ENCODE peak calls at places on chromosomes 13 and 19, in five cellular contexts. One of them, this sample, is unnamed.

GRCh38 chr19:41945135-41945766 is 13.9 kb downstream of the RABAC1 start:
- DNase-seq in uterus: no peak
- DNase-seq in left ventricle myocardium inferior: no peak
- DNase-seq in mammary epithelial cell: no peak
- DNase-seq in suprapubic skin: no peak
- DNase-seq in this sample: no peak

GRCh38 chr13:114339779-114340534 is 25.7 kb downstream of the CHAMP1 start:
- DNase-seq in left ventricle myocardium inferior: peak; percentile 18
- DNase-seq in suprapubic skin: no peak
- DNase-seq in uterus: no peak
- DNase-seq in mammary epithelial cell: peak; percentile 33
- DNase-seq in this sample: no peak

GRCh38 chr13:109651854-109652253 is 134.5 kb downstream of the IRS2 start:
- DNase-seq in mammary epithelial cell: no peak
- DNase-seq in uterus: no peak
- DNase-seq in suprapubic skin: no peak
- DNase-seq in left ventricle myocardium inferior: no peak
- DNase-seq in this sample: no peak

GRCh38 chr13:73142091-73142490 is 83.3 kb downstream of the KLF5 start:
- DNase-seq in uterus: no peak
- DNase-seq in left ventricle myocardium inferior: no peak
- DNase-seq in suprapubic skin: no peak
- DNase-seq in mammary epithelial cell: no peak
- DNase-seq in this sample: no peak

GRCh38 chr13:98143601-98144500 is 957 bp downstream of the FARP1 start:
- DNase-seq in uterus: peak; percentile 40
- DNase-seq in suprapubic skin: no peak
- DNase-seq in mammary epithelial cell: peak; percentile 44
- DNase-seq in left ventricle myocardium inferior: peak; percentile 20
- DNase-seq in this sample: peak; percentile 77

GRCh38 chr19:32318884-32319520 is 26.4 kb upstream of the ZNF507 start:
- DNase-seq in uterus: no peak
- DNase-seq in left ventricle myocardium inferior: no peak
- DNase-seq in suprapubic skin: no peak
- DNase-seq in mammary epithelial cell: no peak
- DNase-seq in this sample: peak; percentile 78

GRCh38 chr13:67023088-67023893 is 206.8 kb downstream of the PCDH9 start:
- DNase-seq in uterus: no peak
- DNase-seq in suprapubic skin: no peak
- DNase-seq in mammary epithelial cell: peak; percentile 77
- DNase-seq in left ventricle myocardium inferior: no peak
- DNase-seq in this sample: no peak

GRCh38 chr13:112184851-112185371 is 118.0 kb downstream of the SOX1 start:
- DNase-seq in uterus: no peak
- DNase-seq in mammary epithelial cell: no peak
- DNase-seq in left ventricle myocardium inferior: no peak
- DNase-seq in suprapubic skin: peak; percentile 66
- DNase-seq in this sample: no peak

GRCh38 chr19:2524840-2525723 is 49.2 kb downstream of the GADD45B start:
- DNase-seq in uterus: no peak
- DNase-seq in suprapubic skin: no peak
- DNase-seq in left ventricle myocardium inferior: peak; percentile 42
- DNase-seq in mammary epithelial cell: peak; percentile 72
- DNase-seq in this sample: peak; percentile 77

GRCh38 chr13:25406377-25406776 is 34.6 kb downstream of the ATP8A2 start:
- DNase-seq in suprapubic skin: no peak
- DNase-seq in mammary epithelial cell: peak; percentile 8
- DNase-seq in left ventricle myocardium inferior: no peak
- DNase-seq in uterus: no peak
- DNase-seq in this sample: peak; percentile 45

GRCh38 chr19:2578391-2578826 is 102.5 kb downstream of the GADD45B start:
- DNase-seq in suprapubic skin: peak; percentile 76
- DNase-seq in left ventricle myocardium inferior: peak; percentile 38
- DNase-seq in mammary epithelial cell: peak; percentile 24
- DNase-seq in uterus: no peak
- DNase-seq in this sample: peak; percentile 71

GRCh38 chr13:33154911-33155310 is 130.6 kb downstream of the STARD13 start:
- DNase-seq in mammary epithelial cell: no peak
- DNase-seq in left ventricle myocardium inferior: no peak
- DNase-seq in uterus: no peak
- DNase-seq in suprapubic skin: no peak
- DNase-seq in this sample: no peak

GRCh38 chr13:100633461-100633860 is 41.1 kb downstream of the TMTC4 start:
- DNase-seq in mammary epithelial cell: peak; percentile 74
- DNase-seq in suprapubic skin: no peak
- DNase-seq in uterus: no peak
- DNase-seq in left ventricle myocardium inferior: no peak
- DNase-seq in this sample: no peak

GRCh38 chr19:10625003-10625761 is at the start of gene SLC44A2:
- DNase-seq in suprapubic skin: peak; percentile 82
- DNase-seq in mammary epithelial cell: peak; percentile 77
- DNase-seq in uterus: peak; percentile 60
- DNase-seq in left ventricle myocardium inferior: peak; percentile 86
- DNase-seq in this sample: peak; percentile 99

GRCh38 chr13:43878897-43879322 is 630 bp downstream of the CCDC122 start:
- DNase-seq in suprapubic skin: peak; percentile 90
- DNase-seq in mammary epithelial cell: peak; percentile 59
- DNase-seq in left ventricle myocardium inferior: peak; percentile 76
- DNase-seq in uterus: peak; percentile 63
- DNase-seq in this sample: no peak

GRCh38 chr13:44818428-44818827 is 170.8 kb downstream of the NUFIP1 start:
- DNase-seq in suprapubic skin: no peak
- DNase-seq in uterus: no peak
- DNase-seq in mammary epithelial cell: peak; percentile 16
- DNase-seq in left ventricle myocardium inferior: no peak
- DNase-seq in this sample: peak; percentile 64

GRCh38 chr19:4456566-4456842 is 1.1 kb downstream of the UBXN6 start:
- DNase-seq in left ventricle myocardium inferior: no peak
- DNase-seq in uterus: no peak
- DNase-seq in suprapubic skin: no peak
- DNase-seq in mammary epithelial cell: peak; percentile 54
- DNase-seq in this sample: no peak

GRCh38 chr19:8688930-8689329 is 9.7 kb downstream of the ACTL9 start:
- DNase-seq in mammary epithelial cell: no peak
- DNase-seq in left ventricle myocardium inferior: no peak
- DNase-seq in uterus: no peak
- DNase-seq in suprapubic skin: no peak
- DNase-seq in this sample: no peak

GRCh38 chr19:18870531-18871172 is 25.3 kb downstream of the CERS1 start:
- DNase-seq in mammary epithelial cell: no peak
- DNase-seq in left ventricle myocardium inferior: no peak
- DNase-seq in uterus: no peak
- DNase-seq in suprapubic skin: no peak
- DNase-seq in this sample: no peak

GRCh38 chr13:73462241-73462640 is 403.4 kb downstream of the KLF5 start:
- DNase-seq in suprapubic skin: no peak
- DNase-seq in mammary epithelial cell: no peak
- DNase-seq in uterus: no peak
- DNase-seq in left ventricle myocardium inferior: no peak
- DNase-seq in this sample: no peak

GRCh38 chr19:13094771-13095392 is 7.8 kb downstream of the LYL1 start:
- DNase-seq in left ventricle myocardium inferior: no peak
- DNase-seq in suprapubic skin: no peak
- DNase-seq in mammary epithelial cell: no peak
- DNase-seq in uterus: no peak
- DNase-seq in this sample: peak; percentile 94

GRCh38 chr19:13097331-13098258 is 5.1 kb downstream of the LYL1 start:
- DNase-seq in uterus: peak; percentile 74
- DNase-seq in left ventricle myocardium inferior: no peak
- DNase-seq in mammary epithelial cell: no peak
- DNase-seq in suprapubic skin: no peak
- DNase-seq in this sample: peak; percentile 81

GRCh38 chr19:13095393-13095784 is 7.3 kb downstream of the LYL1 start:
- DNase-seq in uterus: no peak
- DNase-seq in mammary epithelial cell: no peak
- DNase-seq in suprapubic skin: no peak
- DNase-seq in left ventricle myocardium inferior: no peak
- DNase-seq in this sample: peak; percentile 92

GRCh38 chr19:13096968-13097330 is 5.7 kb downstream of the LYL1 start:
- DNase-seq in left ventricle myocardium inferior: no peak
- DNase-seq in mammary epithelial cell: no peak
- DNase-seq in suprapubic skin: no peak
- DNase-seq in uterus: peak; percentile 40
- DNase-seq in this sample: no peak

GRCh38 chr19:13095934-13096890 is 6.4 kb downstream of the LYL1 start:
- DNase-seq in mammary epithelial cell: no peak
- DNase-seq in suprapubic skin: no peak
- DNase-seq in uterus: peak; percentile 59
- DNase-seq in left ventricle myocardium inferior: no peak
- DNase-seq in this sample: peak; percentile 96
- H3K4me3 ChIP-seq in mammary epithelial cell: no peak overlapping the region
- H3K4me3 ChIP-seq in suprapubic skin: peak overlapping the region; percentile 53
- H3K4me3 ChIP-seq in uterus: no peak overlapping the region
- H3K4me3 ChIP-seq in left ventricle myocardium inferior: peak overlapping the region; percentile 70
- H3K4me3 ChIP-seq in this sample: peak overlapping the region; percentile 50

DNA sequence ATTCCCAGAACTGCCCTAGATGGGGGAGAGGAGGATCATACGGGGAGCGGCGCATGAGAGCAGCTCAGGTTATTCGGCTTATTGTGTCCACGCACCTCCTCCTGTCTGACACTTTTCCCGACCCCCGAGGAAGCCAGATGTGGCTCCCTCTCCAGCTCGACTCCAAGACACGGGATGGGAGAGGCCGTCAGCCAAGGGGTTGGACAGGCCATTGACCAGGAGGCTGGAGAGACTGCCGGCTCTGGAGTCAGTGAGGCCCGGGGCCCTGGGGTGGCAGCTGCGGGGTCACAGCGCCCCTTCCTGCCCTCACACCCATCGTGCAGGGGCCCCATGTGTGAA is 2.9 kb downstream of the DMKN start:
- DNase-seq in mammary epithelial cell: no peak
- DNase-seq in suprapubic skin: no peak
- DNase-seq in uterus: no peak
- DNase-seq in left ventricle myocardium inferior: no peak
- DNase-seq in this sample: no peak
- H3K27me3 ChIP-seq in mammary epithelial cell: no peaks in the 10 kb centered on the region
- H3K27me3 ChIP-seq in suprapubic skin: peaks cover 37% of the 10 kb centered on the region
- H3K27me3 ChIP-seq in uterus: no peaks in the 10 kb centered on the region
- H3K27me3 ChIP-seq in left ventricle myocardium inferior: peaks cover 93% of the 10 kb centered on the region
- H3K27me3 ChIP-seq in this sample: peaks cover 4% of the 10 kb centered on the region

GRCh38 chr19:58212336-58213074 is 16.2 kb upstream of the ZNF544 start:
- DNase-seq in left ventricle myocardium inferior: no peak
- DNase-seq in suprapubic skin: no peak
- DNase-seq in uterus: no peak
- DNase-seq in mammary epithelial cell: no peak
- DNase-seq in this sample: no peak
- H3K4me3 ChIP-seq in left ventricle myocardium inferior: no peak overlapping the region
- H3K4me3 ChIP-seq in suprapubic skin: no peak overlapping the region
- H3K4me3 ChIP-seq in uterus: no peak overlapping the region
- H3K4me3 ChIP-seq in mammary epithelial cell: no peak overlapping the region
- H3K4me3 ChIP-seq in this sample: no peak overlapping the region

DNA sequence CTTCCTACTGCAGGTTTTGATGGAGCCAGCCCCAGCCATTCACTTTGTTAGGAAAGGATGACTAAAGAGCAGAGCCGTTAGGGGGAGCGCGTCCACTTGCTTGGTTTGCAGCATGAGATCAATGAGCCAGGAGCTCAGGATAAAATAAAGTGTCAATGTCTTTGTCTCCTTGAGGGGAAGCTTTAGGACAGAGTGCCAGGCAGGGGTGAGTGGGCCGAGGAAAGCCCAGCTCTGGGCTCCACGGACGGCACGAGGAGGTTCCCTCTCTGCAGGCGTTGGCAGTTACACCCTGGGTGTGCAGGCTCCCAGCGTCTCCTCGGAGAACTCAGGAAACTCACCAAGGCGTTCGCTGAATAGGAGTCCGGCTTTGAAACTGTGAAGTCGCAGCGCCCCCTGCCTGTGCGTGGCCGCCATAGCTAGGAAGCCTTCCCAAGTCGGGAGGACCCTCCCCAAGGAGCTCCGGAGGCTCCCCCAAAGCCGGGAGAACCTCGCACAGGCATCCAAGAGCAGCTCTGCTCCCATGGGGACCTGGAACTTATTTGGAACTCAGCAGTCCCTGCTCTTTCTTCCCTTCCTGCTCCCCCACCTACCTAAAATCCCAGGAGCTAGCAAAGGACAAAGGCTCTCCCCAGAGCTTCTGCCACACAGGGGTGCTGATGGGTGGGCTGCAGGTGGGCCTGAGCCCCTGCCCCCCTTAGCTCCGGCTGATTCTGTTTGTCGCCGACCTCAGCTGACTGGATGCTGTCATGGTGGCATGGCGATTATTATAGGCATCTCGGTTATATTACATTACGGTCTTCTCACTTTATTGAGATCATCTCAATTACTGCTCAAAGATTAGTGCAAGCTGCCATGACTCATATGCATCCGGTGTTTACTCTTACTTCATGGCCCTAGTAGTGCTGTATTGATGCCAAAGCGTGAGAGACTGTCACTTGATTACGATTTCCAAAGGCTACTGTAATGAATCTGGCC is 34.4 kb downstream of the GSX1 start:
- DNase-seq in suprapubic skin: peak; percentile 89
- DNase-seq in mammary epithelial cell: peak; percentile 75
- DNase-seq in left ventricle myocardium inferior: peak; percentile 76
- DNase-seq in uterus: peak; percentile 62
- DNase-seq in this sample: peak; percentile 94
- H3K27me3 ChIP-seq in suprapubic skin: peaks cover 70% of the 10 kb centered on the region
- H3K27me3 ChIP-seq in mammary epithelial cell: peaks cover 10% of the 10 kb centered on the region
- H3K27me3 ChIP-seq in left ventricle myocardium inferior: peaks cover 96% of the 10 kb centered on the region
- H3K27me3 ChIP-seq in uterus: no peaks in the 10 kb centered on the region
- H3K27me3 ChIP-seq in this sample: peaks cover 86% of the 10 kb centered on the region

GRCh38 chr13:51230473-51231105 is 8.4 kb downstream of the FAM124A start:
- DNase-seq in suprapubic skin: no peak
- DNase-seq in mammary epithelial cell: no peak
- DNase-seq in uterus: peak; percentile 86
- DNase-seq in left ventricle myocardium inferior: peak; percentile 65
- DNase-seq in this sample: peak; percentile 36
- H3K4me3 ChIP-seq in suprapubic skin: peak overlapping the region; percentile 21
- H3K4me3 ChIP-seq in mammary epithelial cell: no peak overlapping the region
- H3K4me3 ChIP-seq in uterus: no peak overlapping the region
- H3K4me3 ChIP-seq in left ventricle myocardium inferior: peak overlapping the region; percentile 48
- H3K4me3 ChIP-seq in this sample: no peak overlapping the region

GRCh38 chr13:21672811-21673591 is 2.1 kb downstream of the FGF9 start:
- DNase-seq in mammary epithelial cell: no peak
- DNase-seq in left ventricle myocardium inferior: no peak
- DNase-seq in suprapubic skin: no peak
- DNase-seq in uterus: no peak
- DNase-seq in this sample: no peak
- H3K27me3 ChIP-seq in mammary epithelial cell: peaks cover 25% of the 10 kb centered on the region
- H3K27me3 ChIP-seq in left ventricle myocardium inferior: peaks cover 80% of the 10 kb centered on the region
- H3K27me3 ChIP-seq in suprapubic skin: peaks cover 81% of the 10 kb centered on the region
- H3K27me3 ChIP-seq in uterus: no peaks in the 10 kb centered on the region
- H3K27me3 ChIP-seq in this sample: peaks cover 85% of the 10 kb centered on the region

DNA sequence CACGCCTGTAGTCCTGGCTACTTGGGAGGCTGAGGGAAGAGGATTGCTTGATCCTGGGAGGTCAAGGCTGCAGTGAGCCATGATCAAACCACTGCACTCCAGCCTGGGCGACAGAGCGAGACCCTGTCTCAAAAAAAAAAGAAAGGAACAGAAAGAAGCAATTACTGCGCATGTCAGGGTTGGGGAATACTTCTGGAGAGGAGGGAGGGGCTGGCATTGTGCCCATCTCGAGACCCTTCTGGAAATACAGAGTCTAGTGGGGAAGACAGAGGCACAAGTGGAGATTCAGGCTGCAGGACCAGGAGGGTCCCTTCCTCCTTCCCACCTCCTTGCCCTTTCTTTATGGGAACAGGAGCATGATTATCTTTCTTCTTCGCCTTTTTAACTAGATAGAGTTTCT is 30.8 kb downstream of the PRR22 start:
- DNase-seq in uterus: no peak
- DNase-seq in left ventricle myocardium inferior: no peak
- DNase-seq in suprapubic skin: no peak
- DNase-seq in mammary epithelial cell: no peak
- DNase-seq in this sample: no peak
- H3K4me3 ChIP-seq in uterus: no peak overlapping the region
- H3K4me3 ChIP-seq in left ventricle myocardium inferior: no peak overlapping the region
- H3K4me3 ChIP-seq in suprapubic skin: no peak overlapping the region
- H3K4me3 ChIP-seq in mammary epithelial cell: no peak overlapping the region
- H3K4me3 ChIP-seq in this sample: no peak overlapping the region

This sample was measured in H7.